ENCODE peak calls at places on chromosomes 3 and 15, in four cellular contexts. Z, K, W and X are unnamed samples.

GRCh38 chr3:163327086-163327485 is 1751.2 kb downstream of the SI start:
- DNase-seq in Z (no peak), K (no peak), W (no peak), X (no peak)

GRCh38 chr3:138384971-138385370 is 36.6 kb downstream of the MRAS start:
- DNase-seq in Z (no peak), K (no peak), W (no peak), X (no peak)

GRCh38 chr3:69888040-69888945 is 111.2 kb upstream of the SAMMSON start:
- DNase-seq in Z (no peak), K (no peak), W (no peak), X (no peak)

GRCh38 chr3:124088801-124089200 is 96.9 kb upstream of the ROPN1 start:
- DNase-seq in Z (no peak), K (no peak), W (no peak), X (no peak)

GRCh38 chr3:183828538-183828870 is 3.1 kb upstream of the MAP6D1 start:
- DNase-seq in Z (no peak), K (no peak), W (no peak), X (no peak)

GRCh38 chr3:70849911-70850699 is 537.7 kb upstream of the MDFIC2 start:
- DNase-seq in Z (no peak), K (peak), W (peak), X (peak)

GRCh38 chr3:194296448-194296831 is 54.7 kb downstream of the CPN2 start:
- DNase-seq in Z (no peak), K (peak), W (no peak), X (peak)

GRCh38 chr3:71185733-71186455 is 397.6 kb downstream of the FOXP1 start:
- DNase-seq in Z (no peak), K (no peak), W (no peak), X (no peak)

GRCh38 chr3:196969001-196969659 is 497 bp upstream of the PIGZ start:
- DNase-seq in Z (peak), K (no peak), W (peak), X (no peak)

GRCh38 chr3:123299581-123299980 is 97.8 kb downstream of the SEC22A start:
- DNase-seq in Z (peak), K (no peak), W (no peak), X (no peak)

GRCh38 chr3:124887177-124887995 is at the start of gene ITGB5:
- DNase-seq in Z (peak), K (peak), W (peak), X (no peak)

GRCh38 chr3:113222412-113223086 is 11.2 kb downstream of the BOC start:
- DNase-seq in Z (peak), K (no peak), W (no peak), X (no peak)

GRCh38 chr15:90851114-90851513 is 17.3 kb upstream of the FURIN start:
- DNase-seq in Z (no peak), K (no peak), W (no peak), X (no peak)

GRCh38 chr3:29240248-29240647 is 40.6 kb upstream of the RBMS3 start:
- DNase-seq in Z (no peak), K (no peak), W (no peak), X (peak)

GRCh38 chr3:190064112-190064511 is 56.6 kb downstream of the P3H2 start:
- DNase-seq in Z (no peak), K (no peak), W (no peak), X (peak)

GRCh38 chr3:44309500-44309899 is 29.1 kb upstream of the TCAIM start:
- DNase-seq in Z (no peak), K (no peak), W (no peak), X (peak)

GRCh38 chr3:118548434-118548833 is 486.2 kb downstream of the IGSF11 start:
- DNase-seq in Z (no peak), K (no peak), W (no peak), X (no peak)

GRCh38 chr3:72892870-72893269 is 5.0 kb downstream of the GXYLT2 start:
- DNase-seq in Z (no peak), K (no peak), W (no peak), X (no peak)

GRCh38 chr3:46222435-46223161 is 14.5 kb upstream of the CCR1 start:
- DNase-seq in Z (no peak), K (no peak), W (no peak), X (no peak)

GRCh38 chr3:34183581-34184313 is 385.3 kb downstream of the PDCD6IP start:
- DNase-seq in Z (no peak), K (no peak), W (no peak), X (no peak)

GRCh38 chr15:48331796-48332641 is 790 bp downstream of the DUT start:
- DNase-seq in Z (peak), K (peak), W (peak), X (peak)

GRCh38 chr15:90266485-90266884 is 1.0 kb downstream of the NGRN start:
- DNase-seq in Z (peak), K (no peak), W (no peak), X (no peak)

GRCh38 chr15:60528530-60528929 is 49.6 kb upstream of the ICE2 start:
- DNase-seq in Z (no peak), K (no peak), W (no peak), X (peak)

GRCh38 chr3:99708207-99708745 is 69.9 kb downstream of the COL8A1 start:
- DNase-seq in Z (no peak), K (peak), W (no peak), X (no peak)

GRCh38 chr3:24686764-24687163 is 192.1 kb upstream of the THRB start:
- DNase-seq in Z (no peak), K (no peak), W (no peak), X (no peak)

GRCh38 chr15:68272797-68273271 is 4.7 kb upstream of the FEM1B start:
- DNase-seq in Z (no peak), K (no peak), W (no peak), X (no peak)

GRCh38 chr3:122943828-122944190 is 83.8 kb downstream of the SEMA5B start:
- DNase-seq in Z (peak), K (no peak), W (no peak), X (no peak)

GRCh38 chr15:93997071-93997658 is 234.2 kb upstream of the MCTP2 start:
- DNase-seq in Z (no peak), K (no peak), W (no peak), X (no peak)

GRCh38 chr15:77654975-77655374 is 22.3 kb upstream of the LINGO1 start:
- DNase-seq in Z (no peak), K (no peak), W (no peak), X (no peak)

GRCh38 chr3:14505803-14506500 is 34.2 kb downstream of the GRIP2 start:
- DNase-seq in Z (peak), K (peak), W (no peak), X (no peak)

GRCh38 chr3:194632983-194633348 is 253 bp downstream of the TMEM44 start:
- DNase-seq in Z (no peak), K (no peak), W (peak), X (no peak)

GRCh38 chr15:62389887-62390792 is 225.1 kb upstream of the C2CD4B start:
- DNase-seq in Z (peak), K (peak), W (peak), X (no peak)

GRCh38 chr15:92733090-92733933 is 77.7 kb upstream of the FAM174B start:
- DNase-seq in Z (no peak), K (no peak), W (no peak), X (no peak)
- TF ChIP-seq CTCF in Z (no peak), K (no peak), W (no peak), X (no peak)

GRCh38 chr15:80152180-80152895 is 461 bp upstream of the FAH start:
- DNase-seq in Z (peak), K (peak), W (peak), X (no peak)

GRCh38 chr15:80152896-80153876 is at the start of gene FAH:
- DNase-seq in Z (peak), K (peak), W (no peak), X (no peak)

GRCh38 chr15:80154336-80154735 is 1.5 kb downstream of the FAH start:
- DNase-seq in Z (no peak), K (no peak), W (peak), X (no peak)

GRCh38 chr15:80155001-80155377 is 2.2 kb downstream of the FAH start:
- DNase-seq in Z (no peak), K (no peak), W (no peak), X (no peak)

GRCh38 chr15:80153900-80154299 is 1.1 kb downstream of the FAH start:
- DNase-seq in Z (no peak), K (no peak), W (no peak), X (no peak)
- H3K4me3 ChIP-seq in Z (peak), K (no peak), W (peak), X (peak)

DNA sequence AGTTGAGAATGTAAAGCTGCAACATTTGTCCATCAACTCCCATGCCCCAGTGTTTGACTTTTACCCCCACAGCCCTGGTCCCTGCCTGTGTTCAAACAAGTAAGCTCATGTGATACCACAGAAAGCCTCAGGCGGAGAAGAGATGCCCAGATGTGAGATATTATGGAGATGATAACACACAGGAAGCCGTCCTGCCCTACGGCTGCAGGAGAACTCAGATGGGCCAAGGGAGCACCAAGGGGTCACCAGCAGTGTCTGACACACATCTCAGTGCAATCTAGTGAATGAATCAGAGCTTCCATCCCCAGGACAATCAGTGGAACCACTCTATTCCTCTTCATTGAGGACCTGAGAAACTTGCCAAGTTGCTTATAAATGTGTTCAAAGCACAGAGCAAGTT is 14.0 kb upstream of the SPINK8 start:
- DNase-seq in Z (no peak), K (no peak), W (no peak), X (no peak)
- TF ChIP-seq CTCF in Z (no peak), K (no peak), W (no peak), X (no peak)

DNA sequence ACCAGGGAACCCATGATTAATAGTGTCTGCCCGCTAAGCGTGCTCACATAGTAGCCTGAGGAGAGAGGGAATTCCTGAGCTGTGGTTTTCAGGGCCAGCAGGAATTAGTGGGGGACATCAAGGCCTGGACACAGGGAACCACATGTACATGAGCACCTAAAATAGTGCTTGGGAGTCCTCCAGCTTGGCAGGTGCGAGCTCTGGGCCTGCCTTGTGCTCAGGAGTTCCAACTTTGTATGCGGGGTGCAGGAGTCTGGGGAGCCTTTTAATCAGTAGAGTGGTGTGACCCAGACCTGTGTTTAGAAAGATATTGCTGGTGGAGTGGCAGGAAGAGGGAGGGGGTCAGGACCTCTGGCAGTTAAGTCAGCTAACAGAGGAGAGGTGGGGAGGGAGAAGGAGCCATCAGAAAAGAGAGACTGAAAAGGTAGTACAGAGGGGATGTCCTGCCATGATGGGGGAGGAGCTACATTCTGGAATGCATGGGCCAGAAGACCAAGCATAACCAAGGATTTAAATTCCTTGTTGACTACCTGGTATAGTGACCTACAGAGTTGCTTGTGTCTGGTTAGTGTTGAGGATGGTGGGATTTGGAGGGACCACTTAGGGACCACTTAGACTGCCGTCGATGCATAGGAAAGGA is 1.9 kb downstream of the DAG1 start:
- DNase-seq in Z (no peak), K (no peak), W (no peak), X (no peak)
- H3K4me3 ChIP-seq in Z (no peak), K (no peak), W (peak), X (peak)

GRCh38 chr3:9225268-9225667 is 24.2 kb downstream of the SRGAP3 start:
- DNase-seq in Z (no peak), K (no peak), W (no peak), X (no peak)

GRCh38 chr3:9226326-9226725 is 23.1 kb downstream of the SRGAP3 start:
- DNase-seq in Z (no peak), K (peak), W (no peak), X (no peak)

GRCh38 chr3:9222956-9223639 is 26.3 kb downstream of the SRGAP3 start:
- DNase-seq in Z (no peak), K (no peak), W (no peak), X (no peak)

GRCh38 chr3:9223683-9224082 is 25.8 kb downstream of the SRGAP3 start:
- DNase-seq in Z (no peak), K (no peak), W (no peak), X (no peak)

GRCh38 chr3:9224490-9224889 is 25.0 kb downstream of the SRGAP3 start:
- DNase-seq in Z (no peak), K (no peak), W (no peak), X (no peak)
- TF ChIP-seq CTCF in Z (no peak), K (no peak), W (no peak), X (no peak)

DNA sequence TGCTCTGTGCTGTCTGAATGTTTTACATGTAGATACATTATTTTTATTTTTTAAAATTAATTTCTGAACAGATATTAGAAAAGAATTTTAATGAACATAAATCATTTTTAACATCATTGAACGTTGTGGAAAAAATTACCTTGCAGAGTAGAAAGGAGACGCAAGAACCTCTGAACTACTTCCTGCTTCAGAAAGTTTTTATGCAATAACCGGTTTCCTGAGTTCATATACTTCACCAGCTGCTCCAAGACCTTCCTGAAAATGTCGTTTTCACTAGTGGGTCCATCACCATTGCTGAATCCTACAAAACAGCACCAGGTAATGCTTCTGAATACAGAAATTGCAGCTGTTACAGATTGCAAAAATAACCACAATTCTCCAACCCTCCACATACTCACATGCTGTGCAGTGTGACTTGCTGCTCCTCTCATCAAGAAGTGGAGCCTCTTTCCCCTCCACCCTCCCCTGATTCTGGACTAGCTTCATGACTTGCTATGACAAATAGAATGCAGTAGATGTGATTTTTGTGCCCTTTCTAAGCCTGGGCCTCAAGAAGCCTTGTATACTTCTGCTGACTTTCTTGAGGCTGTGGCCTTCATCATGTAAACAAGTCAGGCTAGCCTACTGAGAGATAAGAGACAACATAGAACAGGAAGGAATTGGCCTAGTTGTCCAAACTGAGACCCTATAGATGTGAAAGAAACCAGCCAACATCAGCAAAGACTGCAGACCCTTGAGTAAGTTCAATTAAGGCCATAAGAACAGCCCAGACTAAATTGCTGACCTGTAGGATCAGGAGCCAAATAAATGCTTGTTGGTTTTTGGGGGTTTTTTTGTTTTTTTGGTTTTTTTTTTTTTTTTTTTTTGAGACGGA is 80.4 kb downstream of the TRANK1 start:
- DNase-seq in Z (no peak), K (no peak), W (no peak), X (no peak)
- H3K4me3 ChIP-seq in Z (no peak), K (no peak), W (no peak), X (no peak)